ENCODE peak calls at places on chromosomes 6 and 20, in eight cellular contexts. P is H1, D is astrocyte of the spinal cord, M is neural crest cell, R is left ventricle myocardium inferior, A is stomach, U is Peyer's patch, J is activated B cell treated with CpG ODN at 0.5 μM for 24 hours. B is an unnamed sample.

GRCh38 chr20:37523012-37523391 is 2.0 kb downstream of the NNAT start:
- DNase-seq in P (no peak), D (no peak), M (no peak), R (no peak), A (peak; percentile 25), U (no peak), J (no peak), B (no peak)

GRCh38 chr6:26457407-26457795 is 354 bp upstream of the BTN2A1 start:
- DNase-seq in P (no peak), D (no peak), M (peak; percentile 36), R (peak; percentile 16), A (no peak), U (no peak), J (no peak), B (no peak)

GRCh38 chr6:96394727-96395126 is 126.9 kb upstream of the UFL1 start:
- DNase-seq in P (no peak), D (no peak), M (no peak), R (no peak), A (no peak), U (no peak), J (no peak), B (no peak)

GRCh38 chr20:16562259-16562658 is 11.0 kb downstream of the KIF16B start:
- DNase-seq in P (no peak), D (no peak), M (no peak), R (no peak), A (no peak), U (no peak), J (no peak), B (no peak)

GRCh38 chr20:5033566-5033965 is 32.3 kb upstream of the SLC23A2 start:
- DNase-seq in P (no peak), D (peak; percentile 18), M (no peak), R (no peak), A (no peak), U (no peak), J (no peak), B (no peak)

GRCh38 chr6:170497845-170498281 is 55.2 kb downstream of the PSMB1 start:
- DNase-seq in P (peak; percentile 66), D (peak; percentile 70), M (peak; percentile 5), R (no peak), A (no peak), U (no peak), J (no peak), B (no peak)

GRCh38 chr6:87237804-87238203 is 82.4 kb downstream of the ZNF292 start:
- DNase-seq in P (no peak), D (peak; percentile 34), M (no peak), R (no peak), A (no peak), U (no peak), J (no peak), B (no peak)

GRCh38 chr6:97626586-97627441 is 343.8 kb upstream of the MMS22L start:
- DNase-seq in P (no peak), D (peak; percentile 47), M (no peak), R (no peak), A (no peak), U (no peak), J (no peak), B (no peak)

GRCh38 chr20:20734475-20734948 is 22.1 kb upstream of the RALGAPA2 start:
- DNase-seq in P (no peak), D (no peak), M (no peak), R (no peak), A (no peak), U (no peak), J (no peak), B (no peak)

GRCh38 chr20:37464173-37464572 is 56.9 kb upstream of the NNAT start:
- DNase-seq in P (no peak), D (no peak), M (no peak), R (no peak), A (no peak), U (no peak), J (no peak), B (no peak)

GRCh38 chr6:34556031-34556471 is at the start of gene SPDEF:
- DNase-seq in P (no peak), D (no peak), M (no peak), R (no peak), A (peak; percentile 71), U (no peak), J (no peak), B (no peak)

GRCh38 chr6:160141001-160141726 is 19.5 kb downstream of the SLC22A1 start:
- DNase-seq in P (no peak), D (peak; percentile 85), M (no peak), R (no peak), A (no peak), U (no peak), J (no peak), B (no peak)

GRCh38 chr20:1508576-1508975 is 17.4 kb upstream of the SIRPB2 start:
- DNase-seq in P (no peak), D (no peak), M (no peak), R (no peak), A (no peak), U (no peak), J (no peak), B (no peak)

GRCh38 chr6:35140991-35141720 is at the start of gene TCP11:
- DNase-seq in P (no peak), D (no peak), M (no peak), R (peak; percentile 28), A (peak; percentile 38), U (no peak), J (peak; percentile 22), B (no peak)

GRCh38 chr20:38256966-38257365 is 3.6 kb downstream of the KIAA1755 start:
- DNase-seq in P (no peak), D (no peak), M (no peak), R (no peak), A (no peak), U (no peak), J (no peak), B (no peak)

GRCh38 chr6:70474751-70475150 is 61.4 kb downstream of the FAM135A start:
- DNase-seq in P (peak; percentile 15), D (peak; percentile 55), M (no peak), R (no peak), A (no peak), U (no peak), J (no peak), B (no peak)

GRCh38 chr20:9342651-9343050 is 171.7 kb upstream of the LAMP5 start:
- DNase-seq in P (no peak), D (no peak), M (no peak), R (no peak), A (no peak), U (no peak), J (no peak), B (no peak)

GRCh38 chr20:5143856-5144255 is 17.0 kb downstream of the CDS2 start:
- DNase-seq in P (no peak), D (no peak), M (no peak), R (no peak), A (no peak), U (no peak), J (no peak), B (no peak)

GRCh38 chr6:163828038-163828790 is 413.7 kb downstream of the QKI start:
- DNase-seq in P (no peak), D (no peak), M (no peak), R (peak; percentile 31), A (no peak), U (no peak), J (no peak), B (no peak)

DNA sequence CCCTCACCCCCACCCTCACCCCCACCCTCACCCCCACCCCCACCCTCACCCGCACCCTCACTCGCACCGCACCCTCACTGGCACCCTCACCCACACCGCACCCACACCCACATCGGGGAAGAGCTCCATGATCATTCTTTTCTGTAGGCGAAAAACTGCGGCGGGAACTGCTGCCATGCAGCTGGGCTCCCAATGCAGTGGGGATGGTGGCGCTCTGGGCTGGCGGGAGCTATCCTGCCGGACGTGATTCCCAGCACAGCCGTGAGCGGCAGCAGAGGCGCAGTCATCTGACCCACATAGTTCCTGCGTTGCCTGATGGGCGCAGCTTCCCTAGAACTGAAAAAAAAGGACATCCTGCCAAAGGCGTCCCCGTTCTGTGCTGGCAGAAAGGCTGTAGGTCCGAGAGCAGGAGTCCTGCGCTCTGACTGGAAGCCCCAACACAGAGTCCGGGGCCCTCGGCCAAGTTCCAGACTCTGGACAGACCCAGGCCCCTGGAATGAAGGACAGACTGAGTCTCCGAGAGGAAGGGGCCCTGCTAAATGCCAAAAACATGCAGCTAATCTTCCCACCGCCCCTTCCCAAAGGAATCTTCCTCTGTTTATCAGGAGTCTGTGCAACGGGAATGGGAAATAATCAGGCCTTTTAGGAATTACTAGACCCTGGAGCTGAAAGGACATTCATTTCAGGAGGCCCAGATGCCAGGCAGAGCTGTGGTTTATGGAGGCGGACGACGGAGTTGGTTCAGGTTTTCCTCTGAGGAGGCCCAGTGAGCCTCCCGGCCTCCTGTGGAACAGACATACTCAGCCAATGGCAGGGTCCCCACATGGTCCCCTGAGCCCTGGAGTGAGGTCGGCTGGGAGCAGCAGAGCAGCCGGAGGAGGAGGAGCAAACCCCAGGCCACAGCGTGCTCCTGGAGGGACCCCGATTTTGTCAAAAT is 14.1 kb upstream of the TCFL5 start:
- DNase-seq in P (no peak), D (peak; percentile 56), M (peak; percentile 79), R (peak; percentile 81), A (peak; percentile 76), U (no peak), J (no peak), B (peak; percentile 92)
- TF ChIP-seq CTCF in P (no peak), D (peak; percentile 36), M (peak; percentile 57), R (peak; percentile 59), A (no peak), U (no peak), J (no peak), B (peak; percentile 56)

DNA sequence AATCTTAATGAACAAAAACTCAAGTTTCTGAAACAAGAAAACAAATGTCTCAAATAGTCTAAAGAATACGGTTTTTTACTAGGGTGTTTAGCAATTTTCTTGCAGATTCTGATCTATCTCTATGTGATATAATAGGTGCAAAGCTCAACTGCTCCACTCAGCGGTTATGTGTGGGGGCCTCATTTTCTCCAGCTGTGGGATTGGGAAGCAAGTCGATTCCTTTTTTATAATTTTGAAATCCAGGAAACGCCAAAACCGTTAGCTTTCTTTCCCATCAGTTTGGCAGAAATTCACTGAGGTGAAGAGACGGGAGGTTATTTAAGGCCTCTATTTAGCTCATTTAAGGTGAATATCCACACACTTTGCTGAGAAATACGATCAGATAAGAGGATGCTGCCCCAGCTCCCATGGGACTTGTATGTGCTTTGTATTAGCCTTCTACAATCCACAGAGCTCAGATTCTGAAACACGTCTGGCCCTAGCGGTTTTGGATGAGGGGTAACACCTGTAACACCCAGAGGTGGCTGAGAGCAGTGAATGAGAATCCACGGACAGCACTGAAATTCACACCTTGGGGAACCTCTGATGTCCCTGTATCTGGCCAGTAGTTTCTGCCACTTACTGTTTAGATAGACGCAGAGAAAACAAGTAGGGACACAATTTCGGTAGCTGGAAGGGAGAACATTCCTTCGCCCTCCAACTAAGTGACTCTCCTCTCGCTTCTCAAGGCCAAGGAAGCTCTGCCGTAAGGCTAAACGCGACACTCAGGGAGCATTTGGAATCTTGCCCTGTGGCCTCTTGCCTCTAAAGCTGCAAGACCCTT is 6.6 kb upstream of the BCAS4 start:
- DNase-seq in P (no peak), D (peak; percentile 57), M (no peak), R (no peak), A (no peak), U (no peak), J (no peak), B (no peak)
- TF ChIP-seq CTCF in P (peak; percentile 43), D (peak; percentile 63), M (peak; percentile 57), R (peak; percentile 22), A (peak; percentile 6), U (peak; percentile 6), J (no peak), B (peak; percentile 33)

GRCh38 chr6:41451039-41451438 is 95.1 kb upstream of the FOXP4 start:
- DNase-seq in P (no peak), D (no peak), M (no peak), R (no peak), A (peak; percentile 55), U (no peak), J (no peak), B (no peak)
- TF ChIP-seq CTCF in P (peak; percentile 28), D (peak; percentile 15), M (peak; percentile 41), R (no peak), A (no peak), U (no peak), J (no peak), B (no peak)

GRCh38 chr6:77650098-77650663 is 2.7 kb upstream of the MEI4 start:
- DNase-seq in P (peak; percentile 81), D (peak; percentile 15), M (peak; percentile 53), R (peak; percentile 31), A (no peak), U (no peak), J (no peak), B (no peak)
- TF ChIP-seq CTCF in P (peak; percentile 89), D (peak; percentile 26), M (peak; percentile 53), R (peak; percentile 31), A (no peak), U (no peak), J (no peak), B (no peak)

B was measured in osteocyte.